ENCODE peak calls at places on chromosomes 5 and 9, in four cellular contexts. D, N, J and C are unnamed samples.

GRCh38 chr5:175654346-175654745 is 3.5 kb upstream of the HRH2 start:
- DNase-seq in J (no peak), D (no peak), N (no peak), C (no peak)

GRCh38 chr5:2487152-2487763 is 264.2 kb downstream of the IRX2 start:
- DNase-seq in N (no peak), D (no peak), J (no peak), C (no peak)

GRCh38 chr5:145934276-145934675 is 2.1 kb upstream of the SH3RF2 start:
- DNase-seq in N (no peak), J (no peak), D (no peak), C (no peak)

GRCh38 chr5:134127376-134127861 is 12.9 kb downstream of the TCF7 start:
- DNase-seq in N (peak; percentile 79), J (no peak), D (no peak), C (no peak)

GRCh38 chr5:174425271-174425963 is 299.0 kb upstream of the MSX2 start:
- DNase-seq in N (no peak), J (no peak), D (no peak), C (no peak)

GRCh38 chr9:92920437-92920836 is 26.9 kb upstream of the FGD3 start:
- DNase-seq in J (no peak), D (no peak), N (no peak), C (no peak)

GRCh38 chr5:19855453-19855852 is 132.5 kb downstream of the CDH18 start:
- DNase-seq in J (no peak), D (no peak), N (no peak), C (no peak)

GRCh38 chr5:168346417-168346816 is 55.0 kb downstream of the WWC1 start:
- DNase-seq in D (no peak), J (no peak), N (no peak), C (no peak)

GRCh38 chr9:71663931-71664459 is 104.3 kb downstream of the CEMIP2 start:
- DNase-seq in J (no peak), N (no peak), D (peak; percentile 34), C (no peak)

GRCh38 chr9:100525563-100525962 is 52.3 kb upstream of the CAVIN4 start:
- DNase-seq in N (no peak), D (no peak), J (peak; percentile 24), C (no peak)

GRCh38 chr9:126676685-126677143 is 63.0 kb downstream of the LMX1B start:
- DNase-seq in N (no peak), D (no peak), J (no peak), C (no peak)

GRCh38 chr5:7529880-7530279 is 133.9 kb downstream of the ADCY2 start:
- DNase-seq in N (no peak), J (no peak), D (no peak), C (no peak)

GRCh38 chr5:93281980-93282772 is 298.8 kb downstream of the NR2F1-AS1 start:
- DNase-seq in J (no peak), N (no peak), D (no peak), C (no peak)

GRCh38 chr5:164354138-164354751 is 848.8 kb downstream of the MAT2B start:
- DNase-seq in N (no peak), D (no peak), J (no peak), C (no peak)

GRCh38 chr9:132154925-132155324 is 6.9 kb upstream of the NTNG2 start:
- DNase-seq in N (no peak), D (no peak), J (no peak), C (no peak)

GRCh38 chr9:101451498-101451897 is 15.9 kb upstream of the ALDOB start:
- DNase-seq in D (no peak), J (no peak), N (no peak), C (no peak)

GRCh38 chr9:120531683-120532300 is 48.2 kb downstream of the CDK5RAP2 start:
- DNase-seq in J (peak; percentile 19), D (peak; percentile 25), N (no peak), C (peak; percentile 44)

GRCh38 chr9:114486205-114486963 is 18.9 kb downstream of the WHRN start:
- DNase-seq in J (no peak), N (no peak), D (no peak), C (no peak)

GRCh38 chr9:96299823-96300222 is 2.2 kb downstream of the HSD17B3 start:
- DNase-seq in J (no peak), N (no peak), D (no peak), C (no peak)

GRCh38 chr9:96304230-96304629 is 2.3 kb upstream of the HSD17B3 start:
- DNase-seq in N (no peak), D (no peak), J (no peak), C (no peak)

GRCh38 chr9:96305171-96305570 is 3.2 kb upstream of the HSD17B3 start:
- DNase-seq in D (no peak), J (no peak), N (no peak), C (no peak)

GRCh38 chr9:96302021-96302420 is at the start of gene HSD17B3:
- DNase-seq in J (no peak), N (no peak), D (peak; percentile 7), C (no peak)
- TF ChIP-seq FOXK2 in J (no peak), N (no peak), D (no peak), C (no peak)

DNA sequence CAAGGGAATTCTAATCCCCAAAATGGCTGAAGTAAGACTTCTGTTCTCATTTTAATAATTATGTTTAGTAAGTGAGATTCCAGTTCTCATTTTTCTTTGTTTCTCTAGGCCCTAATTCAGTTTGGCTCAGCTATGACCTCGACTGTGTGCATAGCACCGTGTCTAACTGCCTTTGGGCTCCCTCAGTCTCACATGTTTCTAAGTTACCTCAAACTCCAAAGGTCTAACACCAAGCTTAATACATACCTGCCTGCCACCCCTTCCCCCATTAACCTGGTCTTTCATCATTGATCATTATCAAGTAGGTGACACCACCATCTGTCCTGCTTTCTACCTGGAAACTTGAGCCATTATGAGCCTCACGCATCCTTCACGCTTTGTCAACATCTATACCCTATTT is 273.2 kb downstream of the SAXO1 start:
- DNase-seq in J (no peak), N (no peak), D (no peak), C (no peak)
- TF ChIP-seq FOXK2 in J (no peak), N (no peak), D (no peak), C (no peak)

GRCh38 chr9:89702401-89702800 is 97.6 kb downstream of the GADD45G start:
- DNase-seq in D (no peak), J (no peak), N (no peak), C (no peak)

GRCh38 chr9:89705651-89706050 is 100.8 kb downstream of the GADD45G start:
- DNase-seq in D (no peak), N (no peak), J (no peak), C (no peak)

GRCh38 chr9:89699646-89700045 is 94.8 kb downstream of the GADD45G start:
- DNase-seq in N (no peak), D (peak; percentile 3), J (no peak), C (no peak)

GRCh38 chr9:89698606-89699005 is 93.8 kb downstream of the GADD45G start:
- DNase-seq in J (no peak), D (no peak), N (no peak), C (no peak)

DNA sequence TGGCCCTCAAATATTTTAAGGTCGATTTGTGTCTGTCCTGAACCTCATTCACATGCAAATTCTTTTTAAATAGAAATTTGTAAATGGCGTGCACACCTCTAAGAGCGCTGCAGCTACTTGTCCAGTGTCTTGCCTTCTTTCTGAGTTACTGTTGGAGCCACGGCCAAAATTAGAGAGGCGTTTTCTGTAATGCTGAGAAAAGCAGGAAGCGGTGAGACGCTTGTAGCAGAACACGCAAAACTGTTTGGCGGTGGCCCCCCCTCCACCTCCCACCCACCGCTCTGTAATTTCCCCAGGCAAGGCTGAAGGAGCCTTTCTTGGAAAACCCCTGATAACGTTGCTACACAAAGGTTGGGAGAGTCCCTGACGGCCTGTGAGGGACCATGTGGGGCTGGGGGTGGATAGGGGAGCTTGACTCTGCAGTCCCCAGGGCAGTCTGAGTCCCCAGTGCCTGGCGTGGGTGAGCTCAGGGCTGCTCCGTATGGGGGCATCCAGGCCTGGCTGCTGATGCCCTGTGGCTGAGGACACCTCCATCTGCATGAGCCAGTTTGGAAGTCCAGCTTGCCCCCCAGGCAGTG is 96.5 kb downstream of the GADD45G start:
- DNase-seq in N (peak; percentile 73), D (no peak), J (no peak), C (no peak)
- TF ChIP-seq FOXK2 in N (no peak), D (no peak), J (no peak), C (no peak)

GRCh38 chr5:81268797-81269196 is 32.6 kb upstream of the ZCCHC9 start:
- DNase-seq in N (no peak), J (no peak), D (peak; percentile 54), C (no peak)
- TF ChIP-seq FOXK2 in N (no peak), J (no peak), D (no peak), C (no peak)

GRCh38 chr5:116275282-116275681 is 190.5 kb downstream of the COMMD10 start:
- DNase-seq in D (no peak), N (no peak), J (no peak), C (no peak)

GRCh38 chr5:116274251-116274650 is 189.4 kb downstream of the COMMD10 start:
- DNase-seq in J (no peak), N (no peak), D (no peak), C (no peak)

GRCh38 chr5:116272281-116272941 is 187.6 kb downstream of the COMMD10 start:
- DNase-seq in N (no peak), D (no peak), J (no peak), C (no peak)

GRCh38 chr5:116271432-116271831 is 186.6 kb downstream of the COMMD10 start:
- DNase-seq in N (no peak), D (no peak), J (no peak), C (no peak)

GRCh38 chr5:116273458-116274242 is 188.8 kb downstream of the COMMD10 start:
- DNase-seq in N (peak; percentile 43), D (no peak), J (no peak), C (no peak)
- TF ChIP-seq FOXK2 in N (no peak), D (no peak), J (no peak), C (no peak)

GRCh38 chr9:33143241-33143642 is 23.9 kb downstream of the B4GALT1 start:
- DNase-seq in J (no peak), D (peak; percentile 50), N (no peak), C (no peak)
- TF ChIP-seq FOXK2 in J (no peak), D (no peak), N (no peak), C (no peak)

GRCh38 chr9:68822596-68823165 is 117.6 kb downstream of the PIP5K1B start:
- DNase-seq in J (no peak), N (no peak), D (no peak), C (no peak)
- TF ChIP-seq FOXK2 in J (no peak), N (no peak), D (no peak), C (no peak)

GRCh38 chr5:132456553-132457361 is 33.8 kb downstream of the IRF1 start:
- DNase-seq in D (no peak), J (no peak), N (peak; percentile 73), C (no peak)
- TF ChIP-seq FOXK2 in D (no peak), J (no peak), N (no peak), C (no peak)

GRCh38 chr9:34759432-34760134 is 49.6 kb upstream of the CCL21 start:
- DNase-seq in N (no peak), D (no peak), J (no peak), C (no peak)
- TF ChIP-seq FOXK2 in N (no peak), D (no peak), J (no peak), C (no peak)

GRCh38 chr5:96337048-96337781 is 95.8 kb downstream of the PCSK1 start:
- DNase-seq in N (no peak), D (no peak), J (no peak), C (no peak)
- TF ChIP-seq FOXK2 in N (no peak), D (no peak), J (no peak), C (no peak)